ENCODE peak calls at places on chromosomes 11 and 22, in seven cellular contexts. H is neuronal stem cell; F is adipocyte; I is CD8-positive, alpha-beta memory T cell; R is HL-60; X is cardiac muscle cell; P is A549. B is an unnamed sample.

GRCh38 chr22:47618611-47619010 is 856.2 kb downstream of the TBC1D22A start:
- DNase-seq in H (no peak), F (no peak), I (no peak), R (no peak), X (no peak), P (no peak), B (no peak)

GRCh38 chr11:122984186-122985011 is 2.8 kb upstream of the BSX start:
- DNase-seq in H (peak; percentile 35), F (peak; percentile 57), I (no peak), R (no peak), X (peak; percentile 54), P (no peak), B (no peak)

GRCh38 chr11:70421123-70421522 is 22.8 kb downstream of the CTTN start:
- DNase-seq in H (no peak), F (no peak), I (no peak), R (no peak), X (no peak), P (no peak), B (no peak)

GRCh38 chr11:74487875-74488274 is 5.6 kb downstream of the LIPT2 start:
- DNase-seq in H (no peak), F (no peak), I (no peak), R (no peak), X (no peak), P (no peak), B (no peak)

GRCh38 chr11:61890536-61891330 is 612 bp downstream of the FADS3 start:
- DNase-seq in H (no peak), F (peak; percentile 85), I (peak; percentile 66), R (peak; percentile 37), X (peak; percentile 69), P (peak; percentile 50), B (peak; percentile 50)

GRCh38 chr11:134015541-134015940 is 53.3 kb upstream of the JAM3 start:
- DNase-seq in H (no peak), F (no peak), I (no peak), R (no peak), X (peak; percentile 37), P (no peak), B (no peak)

GRCh38 chr11:69450064-69450856 is 31.2 kb upstream of the LINC01488 start:
- DNase-seq in H (no peak), F (no peak), I (no peak), R (no peak), X (no peak), P (no peak), B (peak; percentile 42)

GRCh38 chr22:46354993-46355305 is 19.4 kb downstream of the TRMU start:
- DNase-seq in H (no peak), F (no peak), I (no peak), R (no peak), X (no peak), P (no peak), B (no peak)

GRCh38 chr11:16606784-16607674 is 131.4 kb upstream of the C11orf58 start:
- DNase-seq in H (peak; percentile 53), F (peak; percentile 77), I (no peak), R (no peak), X (peak; percentile 60), P (no peak), B (peak; percentile 68)

GRCh38 chr11:67436459-67437081 is 912 bp downstream of the PTPRCAP start:
- DNase-seq in H (no peak), F (no peak), I (peak; percentile 77), R (peak; percentile 73), X (no peak), P (no peak), B (no peak)

GRCh38 chr22:37377927-37378326 is 49.4 kb downstream of the ELFN2 start:
- DNase-seq in H (no peak), F (no peak), I (no peak), R (no peak), X (no peak), P (no peak), B (no peak)

GRCh38 chr11:64805481-64805880 is 2.5 kb upstream of the MAP4K2 start:
- DNase-seq in H (no peak), F (no peak), I (no peak), R (no peak), X (no peak), P (no peak), B (no peak)

GRCh38 chr11:64802370-64803162 is 448 bp downstream of the MAP4K2 start:
- DNase-seq in H (peak; percentile 37), F (no peak), I (no peak), R (peak; percentile 51), X (no peak), P (no peak), B (peak; percentile 51)

GRCh38 chr11:64803163-64803845 is at the start of gene MAP4K2:
- DNase-seq in H (peak; percentile 84), F (peak; percentile 97), I (peak; percentile 90), R (peak; percentile 54), X (peak; percentile 93), P (peak; percentile 85), B (peak; percentile 91)

GRCh38 chr11:64804346-64805210 is 1.6 kb upstream of the MAP4K2 start:
- DNase-seq in H (no peak), F (no peak), I (no peak), R (no peak), X (no peak), P (no peak), B (no peak)

GRCh38 chr11:64803846-64804345 is 882 bp upstream of the MAP4K2 start:
- DNase-seq in H (no peak), F (no peak), I (no peak), R (no peak), X (no peak), P (no peak), B (no peak)
- H3K4me3 ChIP-seq in H (peak overlapping the region; percentile 43), F (peak overlapping the region; percentile 91), I (peak overlapping the region; percentile 83), R (peak overlapping the region; percentile 62), X (peak overlapping the region; percentile 70), P (peak overlapping the region; percentile 61), B (peak overlapping the region; percentile 75)

GRCh38 chr22:40342521-40342920 is 3.8 kb upstream of the ADSL start:
- DNase-seq in H (no peak), F (no peak), I (no peak), R (no peak), X (no peak), P (no peak), B (no peak)

GRCh38 chr22:40345271-40345670 is 1.0 kb upstream of the ADSL start:
- DNase-seq in H (no peak), F (no peak), I (no peak), R (no peak), X (no peak), P (no peak), B (no peak)

GRCh38 chr22:40345801-40346177 is 511 bp upstream of the ADSL start:
- DNase-seq in H (no peak), F (peak; percentile 75), I (peak; percentile 72), R (peak; percentile 43), X (peak; percentile 47), P (no peak), B (no peak)

GRCh38 chr22:40340044-40340443 is 6.3 kb upstream of the ADSL start:
- DNase-seq in H (no peak), F (no peak), I (no peak), R (no peak), X (no peak), P (no peak), B (no peak)

GRCh38 chr22:40341604-40342003 is 4.7 kb upstream of the ADSL start:
- DNase-seq in H (no peak), F (no peak), I (no peak), R (no peak), X (no peak), P (no peak), B (no peak)
- H3K4me3 ChIP-seq in H (no peak overlapping the region), F (no peak overlapping the region), I (no peak overlapping the region), R (no peak overlapping the region), X (no peak overlapping the region), P (no peak overlapping the region), B (no peak overlapping the region)

DNA sequence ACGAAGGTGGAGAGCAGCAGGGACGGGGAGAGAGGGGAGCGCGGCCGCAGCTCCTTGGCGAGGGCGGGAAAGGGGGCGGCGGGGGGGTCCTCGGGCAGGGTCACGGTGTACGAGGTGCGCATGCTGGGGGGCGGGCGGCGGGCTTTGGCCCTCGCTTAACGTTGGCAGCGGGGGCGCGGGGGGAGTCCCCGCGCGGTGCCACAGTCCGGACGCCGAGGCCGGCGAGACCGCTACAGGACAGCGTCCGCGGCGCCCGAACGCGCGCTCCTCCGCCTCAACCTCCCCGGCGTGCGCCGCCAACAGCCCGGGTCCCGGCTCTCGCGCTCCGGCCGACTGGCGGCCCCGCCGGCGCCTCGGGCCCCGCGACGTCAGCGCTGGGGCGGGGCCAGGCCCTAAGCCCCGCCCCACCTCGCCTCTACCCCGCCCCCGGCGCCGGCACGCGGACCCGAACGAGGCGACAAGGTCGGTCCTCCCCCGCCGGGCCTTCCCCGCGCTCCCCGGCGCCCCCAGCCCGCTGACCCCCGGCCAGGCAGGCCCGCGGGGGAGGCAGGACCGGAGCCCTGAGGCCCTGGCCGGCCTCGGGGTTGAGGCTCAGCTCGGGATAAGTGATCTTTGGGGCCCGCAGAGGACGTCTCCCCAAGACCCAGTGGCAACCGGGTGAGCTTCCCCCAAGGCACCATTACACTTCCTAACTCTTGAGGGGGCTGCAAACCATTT is 17.5 kb downstream of the USP2 start:
- DNase-seq in H (peak; percentile 63), F (peak; percentile 89), I (peak; percentile 65), R (no peak), X (peak; percentile 85), P (peak; percentile 31), B (peak; percentile 68)
- H3K4me3 ChIP-seq in H (peak overlapping the region; percentile 32), F (peak overlapping the region; percentile 60), I (no peak overlapping the region), R (peak overlapping the region; percentile 31), X (peak overlapping the region; percentile 69), P (peak overlapping the region; percentile 50), B (peak overlapping the region; percentile 72)

DNA sequence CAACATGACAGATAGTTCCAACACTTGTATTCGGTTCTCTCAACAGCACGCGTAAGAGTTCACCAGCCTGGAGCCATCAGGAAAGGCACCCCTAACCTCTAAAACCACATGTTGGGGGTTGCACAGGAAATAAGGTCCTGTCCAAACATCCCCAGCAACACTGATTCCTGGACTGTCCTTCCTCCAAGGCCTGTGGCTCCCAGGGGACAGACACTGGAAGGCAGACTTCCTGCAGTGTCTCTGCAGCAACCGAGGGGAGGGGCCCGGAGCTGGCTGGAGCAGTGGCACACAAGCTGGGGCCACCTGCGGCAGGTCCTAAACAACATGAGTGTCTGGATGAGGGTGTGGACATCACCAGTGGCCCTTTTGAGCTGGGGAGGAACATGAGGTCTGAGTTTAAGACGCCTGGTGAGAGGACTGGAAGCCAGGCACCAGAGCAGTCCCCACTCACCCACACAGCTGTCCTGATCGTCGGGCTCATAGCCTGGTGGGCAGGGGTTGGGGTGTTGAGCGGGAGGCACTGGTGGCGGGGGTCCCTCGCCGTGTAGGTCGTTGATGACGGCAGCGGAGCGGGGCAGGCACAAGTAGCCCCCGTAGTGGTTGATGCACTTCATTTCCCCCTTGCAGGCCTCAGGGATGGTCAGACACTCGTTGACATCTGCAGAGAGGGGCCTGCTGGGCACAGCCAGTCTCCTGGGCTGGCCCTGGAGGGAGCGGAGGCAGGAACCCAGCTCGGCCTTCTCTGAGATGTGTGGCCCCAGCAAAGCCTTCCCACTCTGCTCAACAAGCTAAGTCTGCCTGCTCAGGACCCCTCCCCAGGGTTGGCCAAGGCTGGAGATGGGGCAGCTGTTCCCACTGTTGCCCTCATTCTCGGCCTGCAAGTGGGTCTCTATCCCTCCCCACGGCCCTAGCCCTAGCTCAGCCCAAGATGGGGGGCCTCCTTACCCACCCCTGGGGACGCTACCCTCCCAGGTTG is 1.6 kb downstream of the EFEMP2 start:
- DNase-seq in H (no peak), F (no peak), I (no peak), R (no peak), X (no peak), P (no peak), B (peak; percentile 72)
- H3K4me3 ChIP-seq in H (no peak overlapping the region), F (peak overlapping the region; percentile 86), I (no peak overlapping the region), R (no peak overlapping the region), X (peak overlapping the region; percentile 95), P (no peak overlapping the region), B (peak overlapping the region; percentile 76)

B was measured in left ventricle myocardium inferior.